ENCODE peak calls at places on chromosomes 4 and X, in six cellular contexts. Q is NB4, B is endothelial cell of umbilical vein, F is breast epithelium, M is heart left ventricle, H is erythroblast. C is an unnamed sample.

GRCh38 chr4:77045490-77045889 is 30.3 kb downstream of the CCNI start:
- DNase-seq in Q (peak; percentile 12), B (no peak), F (no peak), M (no peak), H (peak; percentile 2), C (no peak)

GRCh38 chr4:169848018-169848417 is 90.3 kb upstream of the HPF1 start:
- DNase-seq in Q (no peak), B (no peak), F (no peak), M (no peak), H (no peak), C (no peak)

GRCh38 chr4:119026662-119027444 is 108.8 kb upstream of the MYOZ2 start:
- DNase-seq in Q (peak; percentile 10), B (no peak), F (no peak), M (no peak), H (no peak), C (no peak)

GRCh38 chr4:21117771-21118170 is 417.5 kb downstream of the PACRGL start:
- DNase-seq in Q (no peak), B (no peak), F (no peak), M (no peak), H (no peak), C (no peak)

GRCh38 chrX:38941675-38942074 is 140.4 kb downstream of the MID1IP1 start:
- DNase-seq in Q (no peak), B (no peak), F (no peak), M (no peak), H (peak; percentile 0), C (no peak)

GRCh38 chr4:151673913-151674520 is 86.8 kb downstream of the GATB start:
- DNase-seq in Q (no peak), B (peak; percentile 29), F (no peak), M (no peak), H (peak; percentile 77), C (no peak)

GRCh38 chr4:26141916-26142638 is 178.7 kb upstream of the RBPJ start:
- DNase-seq in Q (peak; percentile 58), B (no peak), F (no peak), M (no peak), H (no peak), C (no peak)

GRCh38 chr4:148444296-148445070 is 2.3 kb upstream of the NR3C2 start:
- DNase-seq in Q (no peak), B (peak; percentile 51), F (peak; percentile 24), M (peak; percentile 76), H (no peak), C (no peak)

GRCh38 chr4:76407440-76408119 is 13.4 kb downstream of the CCDC158 start:
- DNase-seq in Q (no peak), B (no peak), F (no peak), M (no peak), H (no peak), C (no peak)

GRCh38 chrX:120136128-120136527 is 20.4 kb upstream of the RHOXF1 start:
- DNase-seq in Q (no peak), B (no peak), F (no peak), M (no peak), H (no peak), C (no peak)

GRCh38 chr4:76689079-76689817 is 208.7 kb downstream of the SOWAHB start:
- DNase-seq in Q (no peak), B (peak; percentile 40), F (peak; percentile 34), M (peak; percentile 69), H (peak; percentile 2), C (no peak)

GRCh38 chr4:79927931-79928330 is 145.1 kb downstream of the ANTXR2 start:
- DNase-seq in Q (no peak), B (no peak), F (no peak), M (no peak), H (no peak), C (no peak)

GRCh38 chrX:42776195-42776594 is 1.8 kb downstream of the PPP1R2C start:
- DNase-seq in Q (peak; percentile 36), B (peak; percentile 88), F (no peak), M (no peak), H (peak; percentile 82), C (no peak)

GRCh38 chr4:24768604-24769003 is 26.8 kb upstream of the SOD3 start:
- DNase-seq in Q (peak; percentile 10), B (no peak), F (no peak), M (no peak), H (no peak), C (no peak)

GRCh38 chr4:150069361-150069760 is 8.9 kb upstream of the DCLK2 start:
- DNase-seq in Q (no peak), B (no peak), F (no peak), M (no peak), H (no peak), C (no peak)

GRCh38 chr4:25861422-25861926 is 1.3 kb downstream of the SEL1L3 start:
- DNase-seq in Q (peak; percentile 58), B (peak; percentile 75), F (no peak), M (no peak), H (peak; percentile 79), C (no peak)

GRCh38 chr4:158315706-158316105 is 105.4 kb downstream of the TMEM144 start:
- DNase-seq in Q (no peak), B (peak; percentile 13), F (no peak), M (no peak), H (no peak), C (no peak)

GRCh38 chrX:12580548-12580947 is 210.7 kb upstream of the PRPS2 start:
- DNase-seq in Q (no peak), B (no peak), F (no peak), M (no peak), H (no peak), C (peak; percentile 0)

GRCh38 chr4:186204103-186204559 is 12.8 kb downstream of the CYP4V2 start:
- DNase-seq in Q (no peak), B (peak; percentile 4), F (no peak), M (no peak), H (no peak), C (no peak)

GRCh38 chrX:120781416-120781815 is 94.2 kb downstream of the CT47B1 start:
- DNase-seq in Q (no peak), B (peak; percentile 56), F (no peak), M (no peak), H (no peak), C (no peak)

GRCh38 chrX:1493877-1494510 is 41.3 kb upstream of the ASMTL start:
- DNase-seq in Q (peak; percentile 92), B (no peak), F (no peak), M (no peak), H (no peak), C (no peak)

GRCh38 chr4:52511825-52512224 is 147.3 kb downstream of the USP46 start:
- DNase-seq in Q (no peak), B (no peak), F (no peak), M (no peak), H (no peak), C (no peak)

GRCh38 chr4:73679836-73680235 is 59.6 kb upstream of the RASSF6 start:
- DNase-seq in Q (no peak), B (peak; percentile 86), F (no peak), M (no peak), H (no peak), C (no peak)

GRCh38 chr4:155403886-155404285 is 27.1 kb upstream of the MAP9 start:
- DNase-seq in Q (peak; percentile 3), B (peak; percentile 67), F (no peak), M (no peak), H (no peak), C (no peak)

GRCh38 chr4:177480796-177481195 is 38.6 kb upstream of the AGA start:
- DNase-seq in Q (no peak), B (no peak), F (no peak), M (no peak), H (no peak), C (no peak)

GRCh38 chrX:33721927-33722326 is 410.2 kb downstream of the FAM47A start:
- DNase-seq in Q (no peak), B (no peak), F (no peak), M (no peak), H (no peak), C (no peak)

GRCh38 chr4:151012836-151013235 is 2.2 kb downstream of the LRBA start:
- DNase-seq in Q (no peak), B (no peak), F (no peak), M (no peak), H (peak; percentile 26), C (no peak)

GRCh38 chr4:40763228-40763716 is 13.5 kb downstream of the NSUN7 start:
- DNase-seq in Q (peak; percentile 76), B (no peak), F (no peak), M (no peak), H (no peak), C (no peak)

GRCh38 chr4:6987566-6987920 is 55.6 kb upstream of the TADA2B start:
- DNase-seq in Q (no peak), B (no peak), F (no peak), M (no peak), H (no peak), C (no peak)
- TF ChIP-seq POLR2A in Q (no peak), B (no peak), F (no peak), M (no peak), H (no peak), C (no peak)

DNA sequence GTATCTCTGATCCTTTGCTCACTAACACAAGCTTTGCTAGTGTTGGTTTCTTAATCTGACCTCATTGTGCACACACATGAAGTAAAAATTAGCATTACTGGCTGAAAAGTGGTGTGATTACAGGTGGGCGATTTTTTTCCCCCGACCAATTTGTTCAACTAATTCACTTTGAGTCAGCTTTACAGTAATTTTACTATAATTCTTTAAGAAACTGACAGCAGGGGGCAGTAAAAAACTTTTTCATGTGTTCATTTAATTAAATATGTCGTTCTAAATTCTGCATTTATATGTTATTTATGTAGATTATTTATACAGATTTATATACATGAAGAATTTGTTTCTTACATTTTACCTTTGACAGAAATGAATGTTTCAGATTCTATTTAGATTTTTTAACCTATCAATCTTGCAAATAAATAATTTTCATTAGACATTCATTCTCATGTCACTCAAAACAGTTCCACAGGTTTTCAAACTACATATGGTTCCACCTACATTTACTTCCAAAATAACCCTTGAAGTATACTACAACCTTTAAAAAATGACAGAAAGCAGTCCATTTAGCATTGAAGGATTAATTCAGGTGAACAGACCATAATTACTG is 17.5 kb downstream of the PALLD start:
- DNase-seq in Q (peak; percentile 42), B (peak; percentile 65), F (no peak), M (no peak), H (peak; percentile 19), C (peak; percentile 5)
- TF ChIP-seq POLR2A in Q (no peak), B (no peak), F (no peak), M (no peak), H (no peak), C (no peak)

GRCh38 chrX:154488336-154489075 is 1.9 kb downstream of the SLC10A3 start:
- DNase-seq in Q (no peak), B (no peak), F (no peak), M (no peak), H (no peak), C (no peak)

GRCh38 chrX:154487518-154488290 is 1.3 kb upstream of the UBL4A start:
- DNase-seq in Q (no peak), B (no peak), F (no peak), M (no peak), H (no peak), C (no peak)

GRCh38 chrX:154490021-154490413 is 412 bp downstream of the SLC10A3 start:
- DNase-seq in Q (peak; percentile 58), B (peak; percentile 2), F (no peak), M (no peak), H (peak; percentile 69), C (no peak)

GRCh38 chrX:154489182-154489581 is 1.2 kb downstream of the SLC10A3 start:
- DNase-seq in Q (no peak), B (no peak), F (no peak), M (no peak), H (no peak), C (no peak)

GRCh38 chrX:154490414-154491083 is at the start of gene SLC10A3:
- DNase-seq in Q (peak; percentile 96), B (peak; percentile 94), F (peak; percentile 90), M (peak; percentile 97), H (peak; percentile 97), C (peak; percentile 87)
- TF ChIP-seq POLR2A in Q (peak; percentile 81), B (peak; percentile 80), F (peak; percentile 46), M (peak; percentile 87), H (peak; percentile 81), C (peak; percentile 70)

GRCh38 chrX:129961180-129962083 is 21.0 kb upstream of the BCORL1 start:
- DNase-seq in Q (peak; percentile 95), B (no peak), F (peak; percentile 67), M (peak; percentile 77), H (peak; percentile 69), C (peak; percentile 44)
- TF ChIP-seq POLR2A in Q (peak; percentile 48), B (no peak), F (no peak), M (no peak), H (peak; percentile 60), C (no peak)

C was measured in HepG2.